ENCODE peak calls at places on chromosomes 6 and 20, in seven cellular contexts. P, N, I, T, X, H and O are unnamed samples.

GRCh38 chr6:68445926-68446325 is 189.2 kb upstream of the ADGRB3 start:
- DNase-seq in H (no peak), X (no peak), I (no peak), N (no peak), P (no peak), T (no peak), O (no peak)

GRCh38 chr6:50819906-50820589 is 1.4 kb downstream of the TFAP2B start:
- DNase-seq in P (no peak), N (peak), T (no peak), H (no peak), I (no peak), X (no peak), O (no peak)

GRCh38 chr6:161217631-161218030 is 56.2 kb downstream of the AGPAT4 start:
- DNase-seq in I (no peak), N (no peak), H (no peak), X (no peak), P (no peak), T (no peak), O (no peak)

GRCh38 chr6:50071921-50072320 is 22.2 kb upstream of the DEFB112 start:
- DNase-seq in X (no peak), H (no peak), N (no peak), T (no peak), I (no peak), P (no peak), O (no peak)

GRCh38 chr6:93779086-93779858 is 359.9 kb upstream of the EPHA7 start:
- DNase-seq in H (peak), I (peak), N (no peak), T (no peak), X (peak), P (peak), O (peak)

GRCh38 chr6:109595998-109596397 is 95.0 kb downstream of the AK9 start:
- DNase-seq in N (no peak), I (peak), T (no peak), P (no peak), X (no peak), H (peak), O (peak)

GRCh38 chr6:36414481-36414880 is 27.0 kb upstream of the ETV7 start:
- DNase-seq in I (peak), H (no peak), T (no peak), P (no peak), X (no peak), N (no peak), O (no peak)

GRCh38 chr6:132401120-132401940 is at the start of gene MOXD1:
- DNase-seq in H (peak), P (peak), T (no peak), I (peak), X (peak), N (peak), O (peak)

GRCh38 chr20:36271639-36272546 is 34.2 kb upstream of the DLGAP4 start:
- DNase-seq in X (no peak), N (no peak), H (no peak), T (no peak), P (no peak), I (no peak), O (no peak)

GRCh38 chr6:151762817-151763216 is 44.7 kb upstream of the ESR1 start:
- DNase-seq in T (no peak), I (no peak), P (no peak), N (no peak), H (no peak), X (no peak), O (no peak)

GRCh38 chr6:108941281-108941680 is 93.1 kb downstream of the ARMC2 start:
- DNase-seq in H (no peak), N (no peak), I (no peak), X (no peak), T (no peak), P (no peak), O (no peak)

GRCh38 chr6:73722318-73723060 is 26.5 kb downstream of the CD109 start:
- DNase-seq in P (no peak), X (peak), H (peak), N (no peak), T (peak), I (peak), O (peak)

GRCh38 chr20:34175072-34175471 is 63.0 kb upstream of the EIF2S2 start:
- DNase-seq in P (no peak), N (no peak), H (no peak), T (no peak), X (no peak), I (no peak), O (no peak)

GRCh38 chr6:134936476-134936875 is 13.4 kb downstream of the ALDH8A1 start:
- DNase-seq in T (no peak), I (peak), X (no peak), H (no peak), N (no peak), P (no peak), O (no peak)

GRCh38 chr6:134935076-134935475 is 14.8 kb downstream of the ALDH8A1 start:
- DNase-seq in I (peak), N (no peak), H (no peak), P (no peak), T (no peak), X (no peak), O (no peak)

GRCh38 chr6:134938896-134939295 is 11.0 kb downstream of the ALDH8A1 start:
- DNase-seq in N (no peak), X (no peak), P (no peak), H (no peak), T (no peak), I (peak), O (no peak)

GRCh38 chr6:134937426-134937825 is 12.5 kb downstream of the ALDH8A1 start:
- DNase-seq in H (no peak), T (no peak), I (peak), N (no peak), P (no peak), X (no peak), O (peak)

DNA sequence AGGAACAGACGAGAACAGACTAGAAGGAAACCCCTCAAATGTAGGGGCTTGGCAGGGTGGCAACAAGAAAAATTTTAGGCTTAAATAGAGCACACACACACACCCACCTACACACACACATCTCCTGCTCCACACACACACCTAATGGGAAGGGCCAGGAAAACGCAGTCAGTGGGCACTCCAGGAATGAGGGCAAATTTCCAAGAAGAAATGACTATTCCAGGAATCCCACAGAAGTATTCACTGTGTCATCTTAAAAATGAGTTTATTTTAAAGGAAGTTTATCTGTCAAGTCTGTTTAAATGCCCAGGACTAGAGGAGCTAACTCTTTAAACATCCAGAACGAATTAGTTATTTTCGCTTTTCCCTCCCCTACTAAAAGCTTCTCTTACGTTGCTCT is 13.0 kb downstream of the ALDH8A1 start:
- DNase-seq in N (no peak), X (no peak), T (peak), P (no peak), H (peak), I (peak), O (peak)
- H3K4me3 ChIP-seq in N (no peak), X (no peak), T (no peak), P (no peak), H (no peak), I (no peak), O (no peak)

DNA sequence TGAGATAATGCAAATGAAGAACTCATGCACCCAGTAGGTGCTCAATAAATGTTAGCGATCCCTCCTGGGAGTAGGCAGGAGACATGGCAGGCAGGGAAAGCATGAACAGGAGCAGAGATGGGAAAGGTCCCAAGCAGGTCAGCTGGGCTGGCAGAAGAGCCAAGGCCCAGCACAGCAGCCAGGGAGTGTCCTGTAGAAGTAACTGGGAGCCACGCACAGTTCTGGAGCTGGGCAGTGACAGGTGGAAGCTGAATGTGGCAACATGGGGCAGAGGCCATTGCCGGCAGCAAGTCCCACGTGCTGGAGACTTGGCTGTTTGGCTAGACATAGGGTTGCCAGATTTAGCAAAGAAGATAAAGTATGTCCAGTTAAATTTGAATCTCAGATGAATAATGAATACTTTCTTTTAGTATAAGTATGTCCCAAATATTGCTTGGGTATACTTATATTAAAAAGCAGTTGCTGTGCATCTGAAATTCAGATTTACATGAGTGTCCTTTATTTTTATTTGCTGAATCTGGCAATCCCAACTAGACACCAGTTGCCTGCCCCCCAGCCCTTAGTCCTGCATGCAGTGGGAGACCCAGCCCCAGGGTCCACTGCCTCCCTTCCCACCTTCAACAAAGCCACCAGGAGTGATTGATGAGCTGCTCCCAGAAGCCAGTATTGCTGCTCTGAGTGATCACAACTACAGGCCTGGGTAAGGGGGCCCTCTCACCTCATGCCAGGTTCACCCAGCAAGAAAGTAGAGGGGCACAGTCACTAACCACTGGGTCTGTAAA is 3.7 kb upstream of the LPIN3 start:
- DNase-seq in H (no peak), X (no peak), N (no peak), T (no peak), P (no peak), I (no peak), O (no peak)
- TF ChIP-seq CTCF in H (no peak), X (no peak), N (no peak), T (no peak), P (no peak), I (no peak), O (no peak)

GRCh38 chr6:39791311-39791710 is 865 bp upstream of the DAAM2 start:
- DNase-seq in H (no peak), X (no peak), T (no peak), P (no peak), N (no peak), I (no peak), O (peak)
- H3K4me3 ChIP-seq in H (no peak), X (no peak), T (no peak), P (no peak), N (no peak), I (no peak), O (no peak)

GRCh38 chr6:23656826-23657225 is 469.2 kb upstream of the NRSN1 start:
- DNase-seq in X (no peak), T (no peak), H (no peak), P (no peak), I (no peak), N (no peak), O (no peak)

GRCh38 chr6:23661549-23661948 is 464.5 kb upstream of the NRSN1 start:
- DNase-seq in X (no peak), I (no peak), P (no peak), N (no peak), H (no peak), T (no peak), O (no peak)

GRCh38 chr6:23655502-23655901 is 470.5 kb upstream of the NRSN1 start:
- DNase-seq in X (no peak), T (no peak), N (no peak), P (no peak), I (no peak), H (no peak), O (no peak)

GRCh38 chr6:23656257-23656731 is 469.7 kb upstream of the NRSN1 start:
- DNase-seq in P (no peak), X (peak), T (no peak), H (no peak), I (peak), N (no peak), O (no peak)

GRCh38 chr6:23659125-23659524 is 466.9 kb upstream of the NRSN1 start:
- DNase-seq in P (no peak), I (peak), H (peak), T (no peak), X (peak), N (no peak), O (peak)
- TF ChIP-seq CTCF in P (peak), I (no peak), H (peak), T (no peak), X (peak), N (peak), O (no peak)

GRCh38 chr6:3456794-3457709 is at the start of gene SLC22A23:
- DNase-seq in P (peak), I (peak), H (peak), T (no peak), N (peak), X (peak), O (peak)

GRCh38 chr6:3455121-3455489 is 1.7 kb downstream of the SLC22A23 start:
- DNase-seq in P (no peak), X (peak), N (no peak), I (no peak), H (no peak), T (no peak), O (peak)

GRCh38 chr6:3457710-3458605 is 1.1 kb upstream of the SLC22A23 start:
- DNase-seq in H (peak), X (peak), P (peak), T (no peak), I (peak), N (peak), O (peak)

GRCh38 chr6:3455490-3456394 is 1.1 kb downstream of the SLC22A23 start:
- DNase-seq in T (no peak), P (peak), N (peak), H (no peak), X (peak), I (no peak), O (no peak)

GRCh38 chr6:3456395-3456767 is 469 bp downstream of the SLC22A23 start:
- DNase-seq in I (no peak), N (no peak), P (no peak), T (no peak), H (no peak), X (no peak), O (no peak)
- H3K4me3 ChIP-seq in I (no peak), N (peak), P (peak), T (peak), H (peak), X (peak), O (peak)

DNA sequence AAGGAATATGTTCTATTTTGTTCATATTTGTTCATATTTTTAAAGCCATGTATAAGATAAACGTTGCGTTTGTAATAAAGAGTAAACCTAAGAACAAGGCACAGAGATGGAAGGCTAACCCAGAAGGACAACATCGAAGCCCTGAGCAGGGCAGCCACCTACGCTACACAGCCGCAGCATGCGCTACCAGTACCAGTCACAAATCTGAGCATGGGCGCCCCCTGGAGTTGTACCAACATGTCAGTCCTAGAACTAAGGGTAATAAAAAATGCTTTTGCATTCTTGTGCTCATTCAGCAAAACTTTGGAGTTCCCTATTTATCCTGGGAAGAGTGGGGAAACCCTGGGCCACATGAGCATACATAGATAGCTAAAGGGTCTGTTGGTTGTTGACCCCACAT is 70.6 kb downstream of the PLEKHG1 start:
- DNase-seq in T (no peak), I (no peak), X (no peak), H (no peak), P (no peak), N (no peak), O (no peak)
- TF ChIP-seq CTCF in T (no peak), I (no peak), X (no peak), H (no peak), P (no peak), N (no peak), O (no peak)

DNA sequence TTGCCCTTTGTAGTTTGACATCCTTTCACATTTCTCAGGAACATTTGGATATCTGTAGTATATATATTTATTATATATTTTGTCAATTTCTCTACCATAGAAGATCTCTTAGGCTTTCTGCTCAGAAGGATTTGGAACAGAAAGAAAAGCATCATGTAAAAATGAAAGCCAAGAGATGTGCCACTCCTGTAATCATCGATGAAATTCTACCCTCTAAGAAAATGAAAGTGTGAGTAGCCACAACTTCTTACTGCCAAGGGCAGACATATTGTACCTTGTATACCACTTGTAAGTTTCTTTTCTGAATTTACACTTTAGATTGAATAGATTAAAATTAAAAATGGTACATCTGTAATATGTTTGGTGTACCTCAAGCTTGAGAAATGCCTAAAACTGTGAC is 31.2 kb downstream of the TPX2 start:
- DNase-seq in N (no peak), I (no peak), X (no peak), T (no peak), P (no peak), H (no peak), O (no peak)
- H3K4me3 ChIP-seq in N (no peak), I (no peak), X (no peak), T (no peak), P (no peak), H (no peak), O (no peak)

GRCh38 chr20:60137657-60138245 is 179.5 kb downstream of the CDH26 start:
- DNase-seq in N (no peak), T (no peak), I (no peak), P (no peak), X (no peak), H (peak), O (no peak)
- TF ChIP-seq CTCF in N (no peak), T (peak), I (peak), P (peak), X (peak), H (peak), O (peak)

GRCh38 chr6:16985484-16986284 is 116.2 kb upstream of the STMND1 start:
- DNase-seq in N (no peak), T (no peak), P (no peak), H (peak), X (no peak), I (peak), O (peak)
- H3K4me3 ChIP-seq in N (no peak), T (peak), P (no peak), H (no peak), X (no peak), I (peak), O (no peak)